ENCODE peak calls at places on chromosome 14, in four cellular contexts. Q is IMR-90, L is heart left ventricle, C is body of pancreas. E is an unnamed sample.

GRCh38 chr14:96584199-96584906 is 82.2 kb downstream of the PAPOLA start:
- DNase-seq in Q (no peak), L (no peak), C (peak; percentile 46), E (peak; percentile 64)

GRCh38 chr14:90383731-90384542 is 12.9 kb upstream of the CALM1 start:
- DNase-seq in Q (peak; percentile 46), L (peak; percentile 59), C (peak; percentile 69), E (peak; percentile 75)

GRCh38 chr14:92539875-92540274 is 26.3 kb downstream of the RIN3 start:
- DNase-seq in Q (peak; percentile 56), L (peak; percentile 54), C (no peak), E (no peak)

GRCh38 chr14:50001999-50002925 is 109.4 kb downstream of the ARF6 start:
- DNase-seq in Q (no peak), L (peak; percentile 31), C (peak; percentile 37), E (no peak)

GRCh38 chr14:103775506-103775905 is 59.9 kb downstream of the ZFYVE21 start:
- DNase-seq in Q (no peak), L (no peak), C (no peak), E (peak; percentile 43)

GRCh38 chr14:102262894-102263462 is 42.0 kb downstream of the MOK start:
- DNase-seq in Q (peak; percentile 60), L (no peak), C (no peak), E (peak; percentile 82)

GRCh38 chr14:76348898-76349297 is 27.0 kb upstream of the ESRRB start:
- DNase-seq in Q (peak; percentile 29), L (peak; percentile 56), C (peak; percentile 9), E (no peak)

GRCh38 chr14:87805315-87805723 is 187.7 kb downstream of the GALC start:
- DNase-seq in Q (no peak), L (peak; percentile 37), C (peak; percentile 16), E (peak; percentile 56)

GRCh38 chr14:33933386-33933934 is 17.4 kb downstream of the EGLN3 start:
- DNase-seq in Q (no peak), L (no peak), C (no peak), E (no peak)

GRCh38 chr14:105641075-105641937 is 114.9 kb downstream of the TMEM121 start:
- DNase-seq in Q (no peak), L (peak; percentile 15), C (no peak), E (no peak)

GRCh38 chr14:92677087-92677668 is 71.2 kb downstream of the LGMN start:
- DNase-seq in Q (no peak), L (no peak), C (no peak), E (no peak)

GRCh38 chr14:94464290-94464689 is 11.7 kb upstream of the SERPINA11 start:
- DNase-seq in Q (no peak), L (no peak), C (no peak), E (no peak)

GRCh38 chr14:55712505-55712904 is 132.5 kb downstream of the KTN1 start:
- DNase-seq in Q (no peak), L (peak; percentile 36), C (no peak), E (no peak)

GRCh38 chr14:94474581-94475031 is 1.4 kb downstream of the SERPINA9 start:
- DNase-seq in Q (peak; percentile 25), L (no peak), C (no peak), E (no peak)

GRCh38 chr14:31442284-31442683 is 15.0 kb downstream of the DTD2 start:
- DNase-seq in Q (no peak), L (no peak), C (no peak), E (no peak)

GRCh38 chr14:31439554-31439953 is 17.8 kb downstream of the DTD2 start:
- DNase-seq in Q (no peak), L (no peak), C (no peak), E (no peak)

GRCh38 chr14:31440280-31440679 is 17.0 kb downstream of the DTD2 start:
- DNase-seq in Q (no peak), L (no peak), C (no peak), E (no peak)

GRCh38 chr14:31445703-31446102 is 11.6 kb downstream of the DTD2 start:
- DNase-seq in Q (no peak), L (no peak), C (no peak), E (no peak)

GRCh38 chr14:31441273-31442110 is 15.8 kb downstream of the DTD2 start:
- DNase-seq in Q (peak; percentile 72), L (no peak), C (no peak), E (no peak)
- H3K27me3 ChIP-seq in Q (no peaks in the 10 kb centered on the region), L (no peaks in the 10 kb centered on the region), C (no peaks in the 10 kb centered on the region), E (no peaks in the 10 kb centered on the region)

GRCh38 chr14:71320107-71320733 is 413.0 kb downstream of the PCNX1 start:
- DNase-seq in Q (peak; percentile 99), L (peak; percentile 99), C (peak; percentile 98), E (peak; percentile 98)

GRCh38 chr14:71319646-71320045 is 412.4 kb downstream of the PCNX1 start:
- DNase-seq in Q (peak; percentile 36), L (no peak), C (peak; percentile 6), E (peak; percentile 31)

GRCh38 chr14:71322660-71323250 is 415.5 kb downstream of the PCNX1 start:
- DNase-seq in Q (peak; percentile 67), L (no peak), C (peak; percentile 37), E (peak; percentile 54)

GRCh38 chr14:71320734-71321555 is 413.7 kb downstream of the PCNX1 start:
- DNase-seq in Q (peak; percentile 69), L (peak; percentile 70), C (peak; percentile 63), E (peak; percentile 51)

GRCh38 chr14:71321556-71322315 is 414.5 kb downstream of the PCNX1 start:
- DNase-seq in Q (peak; percentile 63), L (no peak), C (peak; percentile 26), E (peak; percentile 25)
- TF ChIP-seq POLR2A in Q (no peak), L (no peak), C (no peak), E (no peak)

DNA sequence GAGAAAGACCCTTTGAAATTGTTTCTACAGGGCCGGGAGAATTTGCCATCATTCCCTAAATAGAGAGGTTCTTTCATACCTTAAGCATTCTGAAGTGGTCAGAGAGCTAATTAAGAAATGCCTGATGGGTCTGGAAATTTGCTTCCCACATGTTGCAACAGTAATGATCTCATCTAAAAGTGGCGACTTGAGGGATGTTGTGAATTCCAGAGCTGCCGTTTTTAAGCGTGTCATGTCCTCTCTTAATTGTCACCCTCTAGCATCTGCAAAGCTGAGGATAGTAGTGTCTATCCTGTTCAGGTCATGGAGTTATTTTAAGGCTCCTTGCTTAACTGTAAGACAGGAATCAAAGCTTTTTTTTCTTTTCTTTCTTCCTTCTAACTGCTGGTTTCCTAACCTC is 60.4 kb downstream of the FOS start:
- DNase-seq in Q (peak; percentile 13), L (no peak), C (no peak), E (no peak)
- H3K27me3 ChIP-seq in Q (peaks cover 35% of the 10 kb centered on the region), L (no peaks in the 10 kb centered on the region), C (no peaks in the 10 kb centered on the region), E (no peaks in the 10 kb centered on the region)

DNA sequence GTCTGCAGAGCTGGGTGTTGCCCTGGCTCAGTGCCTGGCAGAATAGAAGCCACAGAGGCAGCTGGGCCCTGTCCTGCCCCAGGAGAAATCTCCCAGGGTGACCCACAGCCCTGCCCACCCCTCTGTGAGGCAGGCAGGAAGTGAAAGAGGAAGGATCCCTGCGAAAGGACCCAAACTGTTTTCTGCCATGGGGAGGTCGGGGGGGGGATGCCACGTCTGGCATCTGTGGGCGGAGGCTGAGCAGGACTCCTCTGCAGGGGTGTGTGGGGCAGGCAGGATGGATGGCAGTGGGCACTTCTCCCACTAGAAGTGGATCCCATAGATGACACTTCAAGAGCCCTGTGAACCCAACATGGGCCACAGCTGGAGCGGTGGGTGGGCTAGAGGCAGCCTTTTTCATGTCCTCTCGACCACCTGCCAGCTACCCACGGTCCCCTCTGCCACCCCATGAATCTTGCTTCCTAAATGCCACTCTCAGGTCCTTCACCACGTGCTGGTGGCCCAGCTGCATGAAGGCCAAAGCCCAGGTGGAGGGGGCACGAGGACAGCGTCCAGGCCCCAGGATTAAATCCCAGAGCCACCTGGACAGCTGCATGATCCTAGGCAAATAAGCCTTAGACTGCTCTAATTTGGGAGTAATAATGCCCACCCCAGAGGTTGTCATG is 3.6 kb downstream of the PAPLN start:
- DNase-seq in Q (no peak), L (no peak), C (peak; percentile 33), E (no peak)
- TF ChIP-seq POLR2A in Q (no peak), L (no peak), C (no peak), E (no peak)

GRCh38 chr14:58414845-58415244 is 12.5 kb downstream of the TIMM9 start:
- DNase-seq in Q (no peak), L (no peak), C (no peak), E (no peak)
- H3K27me3 ChIP-seq in Q (no peaks in the 10 kb centered on the region), L (no peaks in the 10 kb centered on the region), C (no peaks in the 10 kb centered on the region), E (no peaks in the 10 kb centered on the region)

DNA sequence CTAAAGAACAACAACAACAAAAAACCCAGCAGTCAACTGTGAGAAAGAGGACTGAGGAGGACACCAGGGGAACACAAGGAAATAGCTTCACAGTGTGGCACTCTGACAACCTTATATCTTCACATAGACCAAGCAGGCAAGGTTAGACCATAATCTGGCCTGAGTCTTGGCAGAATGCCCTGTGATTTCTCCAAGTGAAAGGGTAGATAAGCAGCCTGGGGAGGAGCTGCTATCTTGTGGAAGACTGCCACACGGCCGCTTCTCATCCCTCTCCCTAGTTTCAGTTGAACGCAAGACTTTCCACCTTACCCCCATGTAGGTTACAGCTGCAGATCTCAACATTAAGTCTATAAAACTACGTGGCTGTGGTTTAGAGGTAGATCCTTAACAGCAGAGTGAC is 3.7 kb downstream of the SLC25A21 start:
- DNase-seq in Q (no peak), L (no peak), C (no peak), E (peak; percentile 90)
- TF ChIP-seq POLR2A in Q (no peak), L (no peak), C (no peak), E (no peak)